ENCODE peak calls at places on chromosomes 2 and 18, in seven cellular contexts. L is right atrium auricular region, J is OCI-LY7, K is psoas muscle, A is WTC11, X is endothelial cell, S is neural crest cell. Q is an unnamed sample.

GRCh38 chr2:46066591-46066990 is 230.6 kb upstream of the EPAS1 start:
- DNase-seq in A (no peak), X (no peak), S (no peak), K (no peak), J (no peak), L (no peak), Q (no peak)

GRCh38 chr2:216362730-216363129 is 9.6 kb downstream of the MARCHF4 start:
- DNase-seq in L (no peak), X (no peak), K (no peak), S (no peak), J (no peak), A (no peak), Q (no peak)

GRCh38 chr2:159615936-159616733 is at the start of gene BAZ2B:
- DNase-seq in A (peak), L (peak), J (no peak), K (peak), X (peak), S (peak), Q (peak)

GRCh38 chr2:54206596-54206995 is 49.4 kb downstream of the TSPYL6 start:
- DNase-seq in A (no peak), S (no peak), J (peak), X (peak), L (no peak), K (no peak), Q (no peak)

GRCh38 chr2:207883002-207883780 is 113.5 kb upstream of the FZD5 start:
- DNase-seq in S (no peak), L (no peak), A (no peak), X (no peak), K (no peak), J (no peak), Q (no peak)

GRCh38 chr2:215713393-215713792 is 277.5 kb upstream of the FN1 start:
- DNase-seq in J (no peak), K (no peak), S (no peak), A (no peak), L (no peak), X (no peak), Q (no peak)

GRCh38 chr2:45396671-45397070 is 214.4 kb downstream of the SRBD1 start:
- DNase-seq in A (no peak), K (no peak), J (no peak), S (no peak), L (no peak), X (no peak), Q (no peak)

GRCh38 chr2:54574107-54574859 is 118.2 kb downstream of the SPTBN1 start:
- DNase-seq in J (peak), L (no peak), S (no peak), K (peak), A (no peak), X (no peak), Q (peak)

GRCh38 chr2:26008851-26009566 is 24.9 kb upstream of the RAB10 start:
- DNase-seq in S (no peak), L (peak), J (no peak), K (peak), X (no peak), A (no peak), Q (peak)

GRCh38 chr2:239751719-239752355 is 273.3 kb downstream of the NDUFA10 start:
- DNase-seq in J (peak), S (no peak), L (no peak), X (peak), A (no peak), K (no peak), Q (peak)

GRCh38 chr2:109715302-109715937 is 78.7 kb upstream of the RGPD5 start:
- DNase-seq in L (no peak), J (no peak), K (no peak), A (peak), X (no peak), S (no peak), Q (no peak)
- TF ChIP-seq CTCF in L (no peak), J (no peak), K (peak), A (no peak), X (no peak), S (peak), Q (no peak)

DNA sequence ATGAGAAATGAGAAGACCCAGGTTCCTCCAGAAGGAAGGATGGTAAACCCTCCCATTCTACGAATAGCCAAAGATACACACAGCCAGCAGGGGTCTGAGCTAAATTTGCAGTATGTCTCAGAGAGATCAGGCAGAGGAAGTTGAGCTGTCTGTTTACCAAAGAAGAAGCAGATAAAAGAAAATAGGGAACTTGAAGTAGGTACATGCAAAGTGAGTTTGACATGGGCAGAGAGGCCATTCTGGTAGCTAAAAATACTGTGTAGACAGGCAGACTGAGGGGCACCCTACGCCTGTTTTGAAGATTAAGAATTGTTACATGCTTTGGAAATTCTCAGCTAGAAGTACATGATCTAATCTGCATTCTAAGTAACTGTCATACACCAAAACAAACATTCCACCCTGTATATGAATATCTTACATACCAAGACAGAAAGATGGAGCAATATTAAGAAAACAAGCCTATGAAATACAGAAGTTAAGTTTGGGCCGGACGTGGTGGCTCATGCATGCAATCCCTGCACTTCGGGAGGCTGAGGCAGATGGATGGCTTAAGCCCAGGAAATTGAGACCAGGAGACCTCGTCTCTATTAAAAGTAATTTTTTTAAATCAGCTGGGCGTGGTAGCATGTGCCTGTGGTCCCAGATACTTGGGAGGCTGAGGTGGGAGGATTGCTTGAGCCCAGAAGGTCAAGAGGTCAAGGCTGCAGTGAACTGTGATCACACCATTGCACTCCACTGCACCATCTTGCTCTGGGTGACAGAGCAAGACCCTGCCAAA is 157.9 kb downstream of the ANKRD44 start:
- DNase-seq in L (no peak), A (no peak), K (no peak), S (no peak), J (peak), X (no peak), Q (peak)
- TF ChIP-seq CTCF in L (no peak), A (no peak), K (no peak), S (no peak), J (peak), X (no peak), Q (peak)

DNA sequence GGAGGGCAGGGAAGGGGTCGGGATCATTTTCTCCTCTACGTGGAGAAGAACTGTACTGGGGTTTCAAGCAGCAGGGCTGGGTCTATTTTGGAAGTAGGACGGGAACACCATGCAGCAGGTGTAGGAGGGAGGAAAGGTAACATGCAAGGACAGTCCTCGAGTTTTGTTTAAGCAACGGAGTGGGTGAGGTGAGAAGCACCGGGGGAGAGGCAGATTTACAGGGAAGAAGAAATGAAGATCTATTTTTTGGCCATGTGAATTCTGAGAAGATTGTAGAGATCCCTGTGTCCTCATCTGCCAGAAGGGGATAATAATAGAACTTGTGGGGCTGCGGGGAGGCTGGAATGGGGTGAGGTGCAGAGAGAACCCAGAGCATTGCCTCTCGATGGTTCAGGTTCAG is 85.6 kb downstream of the INPP5D start:
- DNase-seq in K (no peak), L (no peak), X (no peak), A (no peak), S (no peak), J (no peak), Q (no peak)
- TF ChIP-seq CTCF in K (no peak), L (no peak), X (no peak), A (no peak), S (no peak), J (no peak), Q (no peak)

GRCh38 chr2:128282976-128283810 is 35.5 kb downstream of the HS6ST1 start:
- DNase-seq in J (no peak), S (no peak), K (peak), L (no peak), A (no peak), X (no peak), Q (no peak)
- TF ChIP-seq CTCF in J (no peak), S (no peak), K (peak), L (no peak), A (no peak), X (no peak), Q (no peak)

DNA sequence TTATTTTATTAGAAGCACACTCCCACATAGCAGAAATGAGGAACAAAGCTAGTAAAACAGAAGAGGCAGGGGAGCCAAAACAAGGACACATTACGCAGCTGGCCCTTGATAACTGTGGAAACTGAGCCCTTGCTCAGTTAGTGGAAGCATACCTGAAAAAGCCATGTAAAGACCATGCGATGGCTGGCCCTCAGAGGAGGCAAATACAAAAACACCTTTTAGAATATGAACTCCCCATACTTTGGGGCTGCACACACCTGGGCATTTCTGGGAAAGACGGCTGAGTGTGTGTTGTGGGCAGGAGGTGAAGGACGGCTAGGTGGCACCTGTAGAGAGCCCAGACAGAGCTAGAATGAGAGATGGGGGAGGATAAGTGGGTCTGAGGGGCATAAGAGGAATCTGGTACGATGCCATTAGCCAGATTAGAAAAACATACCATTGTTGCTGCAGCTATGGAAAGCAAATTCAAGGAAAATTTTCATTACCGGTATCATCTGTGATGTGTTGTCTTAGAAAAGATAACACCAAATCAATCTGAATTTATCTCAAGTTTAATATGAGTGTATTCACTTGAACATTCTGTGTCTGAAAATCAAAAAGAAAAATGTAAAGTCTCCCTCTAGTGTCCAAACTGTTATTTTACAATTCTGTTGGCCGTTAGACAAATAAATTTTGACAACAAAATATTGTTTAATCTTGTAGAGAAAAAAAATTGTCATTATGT is 45.2 kb upstream of the SULT1C3 start:
- DNase-seq in L (no peak), S (no peak), A (no peak), J (no peak), X (no peak), K (no peak), Q (no peak)
- TF ChIP-seq CTCF in L (peak), S (peak), A (no peak), J (peak), X (peak), K (peak), Q (peak)

DNA sequence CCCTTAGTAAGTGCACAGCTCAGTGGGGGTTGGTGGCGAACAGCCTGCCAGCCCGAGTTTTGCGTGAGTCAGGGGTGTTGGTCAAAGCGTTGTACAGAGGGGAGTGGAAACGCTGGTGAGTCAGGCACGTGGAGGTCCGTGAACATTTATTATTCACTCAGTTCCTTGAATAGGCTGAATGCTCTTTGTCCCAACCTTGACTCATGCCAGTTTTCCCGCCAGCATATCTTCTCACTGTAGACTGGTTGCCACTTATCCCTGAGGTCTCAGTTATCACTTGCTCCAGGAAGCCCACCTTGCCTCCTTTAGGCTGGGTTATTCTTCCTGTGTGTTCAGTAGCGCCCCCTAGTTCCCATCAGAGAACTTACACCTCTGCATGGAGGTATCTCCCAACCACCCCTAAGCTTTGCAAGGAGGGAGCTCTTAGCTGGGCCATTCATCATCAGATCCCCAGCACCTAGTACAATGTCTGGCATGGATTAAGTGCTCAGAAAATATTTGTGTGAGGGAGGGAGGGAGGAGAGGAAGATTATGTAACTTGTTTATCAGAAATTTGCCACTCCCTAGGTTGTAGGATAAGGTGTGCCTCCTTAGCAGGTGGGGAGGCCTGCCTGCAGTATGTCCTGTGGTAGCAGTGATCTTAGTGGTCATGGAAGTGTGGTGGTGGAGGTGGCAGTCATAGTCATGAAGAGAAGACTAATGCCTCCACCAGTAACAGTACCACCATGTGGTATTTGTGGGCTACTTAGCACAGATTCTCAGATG is 72.1 kb downstream of the CABLES1 start:
- DNase-seq in A (no peak), X (no peak), L (no peak), S (no peak), J (peak), K (no peak), Q (no peak)
- TF ChIP-seq CTCF in A (peak), X (peak), L (no peak), S (peak), J (peak), K (no peak), Q (peak)

GRCh38 chr18:65091737-65092329 is 659.0 kb upstream of the CDH7 start:
- DNase-seq in K (no peak), J (peak), L (no peak), A (no peak), S (no peak), X (peak), Q (no peak)
- TF ChIP-seq CTCF in K (peak), J (peak), L (peak), A (no peak), S (peak), X (peak), Q (no peak)